ENCODE peak calls at places on chromosomes 7 and 10, in four cellular contexts. One of them, this sample, is unnamed. For H3K4me1, the result is how much of the 10 kb centered on the place peaks cover.

GRCh38 chr7:17144313-17144712 is 154.1 kb upstream of the AHR start:
- DNase-seq in testis: no peak
- DNase-seq in psoas muscle: no peak
- DNase-seq in aorta: no peak
- DNase-seq in this sample: no peak

GRCh38 chr7:33596694-33597093 is 308.6 kb upstream of the BMPER start:
- DNase-seq in testis: no peak
- DNase-seq in psoas muscle: no peak
- DNase-seq in aorta: no peak
- DNase-seq in this sample: no peak

GRCh38 chr7:68904635-68905034 is 693.6 kb upstream of the AUTS2 start:
- DNase-seq in testis: no peak
- DNase-seq in psoas muscle: no peak
- DNase-seq in aorta: no peak
- DNase-seq in this sample: no peak

GRCh38 chr7:5766321-5766761 is 15.1 kb downstream of the RNF216 start:
- DNase-seq in testis: no peak
- DNase-seq in psoas muscle: no peak
- DNase-seq in aorta: no peak
- DNase-seq in this sample: no peak

GRCh38 chr10:88152720-88153119 is 289.3 kb downstream of the PTEN start:
- DNase-seq in testis: no peak
- DNase-seq in psoas muscle: peak
- DNase-seq in aorta: peak
- DNase-seq in this sample: no peak

GRCh38 chr10:86229378-86229777 is 137.2 kb downstream of the GRID1 start:
- DNase-seq in testis: no peak
- DNase-seq in psoas muscle: no peak
- DNase-seq in aorta: no peak
- DNase-seq in this sample: no peak

GRCh38 chr7:19262794-19263193 is 117.6 kb upstream of the FERD3L start:
- DNase-seq in testis: no peak
- DNase-seq in psoas muscle: no peak
- DNase-seq in aorta: no peak
- DNase-seq in this sample: no peak

GRCh38 chr10:69742928-69743602 is 58.6 kb upstream of the COL13A1 start:
- DNase-seq in testis: peak
- DNase-seq in psoas muscle: no peak
- DNase-seq in aorta: peak
- DNase-seq in this sample: peak

GRCh38 chr7:1579481-1580421 is 9.9 kb upstream of the PSMG3 start:
- DNase-seq in testis: peak
- DNase-seq in psoas muscle: peak
- DNase-seq in aorta: peak
- DNase-seq in this sample: peak

GRCh38 chr10:125350519-125350918 is 190.2 kb upstream of the CTBP2 start:
- DNase-seq in testis: no peak
- DNase-seq in psoas muscle: no peak
- DNase-seq in aorta: no peak
- DNase-seq in this sample: no peak

GRCh38 chr10:88992945-88993537 is 2.4 kb downstream of the FAS start:
- DNase-seq in testis: no peak
- DNase-seq in psoas muscle: no peak
- DNase-seq in aorta: no peak
- DNase-seq in this sample: no peak

GRCh38 chr7:101884671-101885596 is 67.5 kb downstream of the CUX1 start:
- DNase-seq in testis: no peak
- DNase-seq in psoas muscle: no peak
- DNase-seq in aorta: no peak
- DNase-seq in this sample: no peak

GRCh38 chr10:132627736-132628512 is 90.3 kb downstream of the INPP5A start:
- DNase-seq in testis: peak
- DNase-seq in psoas muscle: peak
- DNase-seq in aorta: peak
- DNase-seq in this sample: peak

GRCh38 chr7:70568674-70569334 is 563.1 kb upstream of the GALNT17 start:
- DNase-seq in testis: peak
- DNase-seq in psoas muscle: peak
- DNase-seq in aorta: no peak
- DNase-seq in this sample: no peak

GRCh38 chr10:64528294-64529002 is 1007.2 kb downstream of the REEP3 start:
- DNase-seq in testis: no peak
- DNase-seq in psoas muscle: no peak
- DNase-seq in aorta: no peak
- DNase-seq in this sample: no peak

GRCh38 chr7:80552304-80552703 is 40.4 kb upstream of the GNAT3 start:
- DNase-seq in testis: no peak
- DNase-seq in psoas muscle: no peak
- DNase-seq in aorta: no peak
- DNase-seq in this sample: no peak

GRCh38 chr10:101358706-101359300 is 4.8 kb downstream of the BTRC start:
- DNase-seq in testis: no peak
- DNase-seq in psoas muscle: no peak
- DNase-seq in aorta: no peak
- DNase-seq in this sample: no peak

GRCh38 chr7:8172372-8173354 is 89.3 kb downstream of the ICA1 start:
- DNase-seq in testis: no peak
- DNase-seq in psoas muscle: no peak
- DNase-seq in aorta: no peak
- DNase-seq in this sample: no peak

GRCh38 chr7:105776986-105777910 is 99.2 kb downstream of the ATXN7L1 start:
- DNase-seq in testis: no peak
- DNase-seq in psoas muscle: no peak
- DNase-seq in aorta: no peak
- DNase-seq in this sample: no peak

GRCh38 chr7:78510580-78511188 is 712.1 kb downstream of the PHTF2 start:
- DNase-seq in testis: peak
- DNase-seq in psoas muscle: no peak
- DNase-seq in aorta: no peak
- DNase-seq in this sample: peak

GRCh38 chr10:122033224-122033926 is 44.4 kb downstream of the TACC2 start:
- DNase-seq in testis: no peak
- DNase-seq in psoas muscle: no peak
- DNase-seq in aorta: no peak
- DNase-seq in this sample: no peak

GRCh38 chr7:11780267-11780666 is 51.7 kb downstream of the THSD7A start:
- DNase-seq in testis: no peak
- DNase-seq in psoas muscle: no peak
- DNase-seq in aorta: no peak
- DNase-seq in this sample: no peak

GRCh38 chr7:10225265-10225664 is 748.4 kb upstream of the PHF14 start:
- DNase-seq in testis: no peak
- DNase-seq in psoas muscle: no peak
- DNase-seq in aorta: no peak
- DNase-seq in this sample: no peak

GRCh38 chr10:114501650-114502049 is 97.3 kb upstream of the AFAP1L2 start:
- DNase-seq in testis: no peak
- DNase-seq in psoas muscle: no peak
- DNase-seq in aorta: no peak
- DNase-seq in this sample: no peak

GRCh38 chr10:114498413-114499111 is 94.3 kb upstream of the AFAP1L2 start:
- DNase-seq in testis: no peak
- DNase-seq in psoas muscle: no peak
- DNase-seq in aorta: no peak
- DNase-seq in this sample: no peak

GRCh38 chr10:114500643-114501042 is 96.3 kb upstream of the AFAP1L2 start:
- DNase-seq in testis: no peak
- DNase-seq in psoas muscle: no peak
- DNase-seq in aorta: no peak
- DNase-seq in this sample: no peak

GRCh38 chr10:114499630-114500190 is 95.4 kb upstream of the AFAP1L2 start:
- DNase-seq in testis: no peak
- DNase-seq in psoas muscle: no peak
- DNase-seq in aorta: no peak
- DNase-seq in this sample: no peak

GRCh38 chr10:114499120-114499519 is 94.8 kb upstream of the AFAP1L2 start:
- DNase-seq in testis: no peak
- DNase-seq in psoas muscle: no peak
- DNase-seq in aorta: no peak
- DNase-seq in this sample: no peak
- H3K4me1 ChIP-seq in testis: under half
- H3K4me1 ChIP-seq in psoas muscle: under half
- H3K4me1 ChIP-seq in aorta: under half
- H3K4me1 ChIP-seq in this sample: under half

DNA sequence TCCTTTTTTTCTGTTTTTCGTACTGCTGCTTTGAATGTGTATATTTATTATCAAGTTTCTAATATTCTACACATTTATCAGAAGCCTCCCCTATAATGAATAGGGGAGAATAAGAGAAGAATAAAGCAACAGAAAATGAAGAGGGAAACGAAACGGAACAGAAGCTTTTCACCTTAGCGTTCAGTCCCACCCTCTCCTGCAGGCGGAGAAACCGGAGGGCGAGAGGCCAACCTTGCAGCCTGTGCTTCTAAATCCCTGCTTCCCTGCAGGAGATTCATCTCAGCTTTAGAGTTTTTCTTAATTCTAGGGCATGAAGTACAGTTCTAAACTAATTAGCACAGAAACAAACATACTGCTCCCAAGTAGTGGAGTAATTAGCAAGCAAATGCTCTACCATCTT is 107.2 kb downstream of the CUBN start:
- DNase-seq in testis: peak
- DNase-seq in psoas muscle: no peak
- DNase-seq in aorta: no peak
- DNase-seq in this sample: peak
- H3K4me1 ChIP-seq in testis: under half
- H3K4me1 ChIP-seq in psoas muscle: under half
- H3K4me1 ChIP-seq in aorta: under half
- H3K4me1 ChIP-seq in this sample: under half

GRCh38 chr7:111137296-111138195 is 46.6 kb downstream of the LRRN3 start:
- DNase-seq in testis: no peak
- DNase-seq in psoas muscle: no peak
- DNase-seq in aorta: peak
- DNase-seq in this sample: peak
- H3K4me1 ChIP-seq in testis: under half
- H3K4me1 ChIP-seq in psoas muscle: under half
- H3K4me1 ChIP-seq in aorta: under half
- H3K4me1 ChIP-seq in this sample: under half

DNA sequence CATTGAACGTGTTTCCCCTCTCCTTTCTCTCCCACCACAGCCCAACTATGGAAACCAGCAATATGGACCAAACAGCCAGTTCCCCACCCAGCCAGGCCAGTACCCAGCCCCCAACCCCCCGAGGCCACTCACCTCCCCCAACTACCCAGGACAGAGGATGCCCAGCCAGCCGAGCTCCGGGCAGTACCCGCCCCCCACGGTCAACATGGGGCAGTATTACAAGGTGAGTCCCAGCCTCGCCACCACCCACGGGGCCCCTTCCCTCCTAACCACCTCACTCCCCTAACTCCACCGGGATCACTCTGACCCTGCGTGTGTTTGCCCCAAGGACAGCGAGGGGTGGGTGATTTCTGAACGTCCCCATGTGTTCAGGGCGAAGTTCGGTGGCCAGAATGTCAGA is 50.8 kb upstream of the PPIF start:
- DNase-seq in testis: no peak
- DNase-seq in psoas muscle: no peak
- DNase-seq in aorta: no peak
- DNase-seq in this sample: no peak
- H3K4me1 ChIP-seq in testis: under half
- H3K4me1 ChIP-seq in psoas muscle: under half
- H3K4me1 ChIP-seq in aorta: under half
- H3K4me1 ChIP-seq in this sample: under half

GRCh38 chr10:47287805-47288204 is 12.2 kb upstream of the GDF10 start:
- DNase-seq in testis: peak
- DNase-seq in psoas muscle: no peak
- DNase-seq in aorta: no peak
- DNase-seq in this sample: no peak
- H3K4me1 ChIP-seq in testis: under half
- H3K4me1 ChIP-seq in psoas muscle: under half
- H3K4me1 ChIP-seq in aorta: under half
- H3K4me1 ChIP-seq in this sample: under half

GRCh38 chr10:33664070-33664469 is 329.6 kb upstream of the NRP1 start:
- DNase-seq in testis: no peak
- DNase-seq in psoas muscle: no peak
- DNase-seq in aorta: no peak
- DNase-seq in this sample: no peak
- H3K4me1 ChIP-seq in testis: under half
- H3K4me1 ChIP-seq in psoas muscle: under half
- H3K4me1 ChIP-seq in aorta: under half
- H3K4me1 ChIP-seq in this sample: under half

GRCh38 chr10:17062009-17062408 is 67.6 kb downstream of the CUBN start:
- DNase-seq in testis: no peak
- DNase-seq in psoas muscle: no peak
- DNase-seq in aorta: no peak
- DNase-seq in this sample: no peak
- H3K4me1 ChIP-seq in testis: under half
- H3K4me1 ChIP-seq in psoas muscle: under half
- H3K4me1 ChIP-seq in aorta: under half
- H3K4me1 ChIP-seq in this sample: under half

GRCh38 chr7:35695628-35695888 is 623 bp upstream of the HERPUD2 start:
- DNase-seq in testis: no peak
- DNase-seq in psoas muscle: no peak
- DNase-seq in aorta: no peak
- DNase-seq in this sample: no peak
- H3K4me1 ChIP-seq in testis: under half
- H3K4me1 ChIP-seq in psoas muscle: under half
- H3K4me1 ChIP-seq in aorta: under half
- H3K4me1 ChIP-seq in this sample: under half

This sample was measured in right cardiac atrium.